ENCODE peak calls at places on chromosomes 12 and 14, in ten cellular contexts. F is sigmoid colon, Y is GM23338, R is choroid plexus epithelial cell, V is kidney, P is astrocyte of the cerebellum, C is brain microvascular endothelial cell, Q is fibroblast of pulmonary artery, Z is colonic mucosa, X is A549. A is an unnamed sample.

GRCh38 chr12:131331148-131331750 is 377.5 kb downstream of the ADGRD1 start:
- DNase-seq in Y (no peak), Q (no peak), R (no peak), X (no peak), P (no peak), Z (no peak), C (no peak), V (no peak), F (no peak), A (no peak)

GRCh38 chr12:124466200-124467128 is 100.9 kb downstream of the NCOR2 start:
- DNase-seq in Q (peak; percentile 93), F (no peak), R (peak; percentile 90), X (no peak), P (no peak), Z (peak; percentile 57), V (peak; percentile 91), Y (no peak), C (peak; percentile 81), A (no peak)

GRCh38 chr12:12586879-12587675 is 24.4 kb upstream of the DUSP16 start:
- DNase-seq in P (no peak), Y (no peak), Z (peak; percentile 57), V (no peak), X (no peak), R (no peak), F (no peak), C (no peak), Q (no peak), A (no peak)

GRCh38 chr12:99453831-99454538 is 193.6 kb upstream of the GARIN6 start:
- DNase-seq in C (peak; percentile 0), V (no peak), F (no peak), X (no peak), Q (no peak), Y (no peak), Z (no peak), R (no peak), P (no peak), A (no peak)

GRCh38 chr14:85731198-85731597 is 201.3 kb downstream of the FLRT2 start:
- DNase-seq in P (peak; percentile 87), F (no peak), X (no peak), Y (no peak), V (no peak), Q (peak; percentile 62), R (peak; percentile 65), Z (no peak), C (peak; percentile 45), A (peak; percentile 16)

GRCh38 chr12:131850856-131851559 is 22.8 kb downstream of the MMP17 start:
- DNase-seq in V (no peak), F (no peak), C (no peak), P (no peak), X (peak; percentile 81), Q (no peak), Z (no peak), Y (no peak), R (peak; percentile 46), A (peak; percentile 64)

GRCh38 chr12:84604541-84604940 is 308.1 kb downstream of the SLC6A15 start:
- DNase-seq in V (no peak), X (no peak), F (no peak), R (no peak), Q (no peak), P (no peak), C (no peak), Y (no peak), Z (no peak), A (no peak)

GRCh38 chr12:10153271-10154144 is 18.4 kb downstream of the OLR1 start:
- DNase-seq in C (peak; percentile 73), Y (peak; percentile 86), V (peak; percentile 86), X (peak; percentile 55), R (peak; percentile 81), Z (peak; percentile 66), F (peak; percentile 88), P (peak; percentile 42), Q (peak; percentile 73), A (peak; percentile 40)

GRCh38 chr12:53695148-53696138 is 19.6 kb upstream of the ATP5MC2 start:
- DNase-seq in Y (peak; percentile 70), R (peak; percentile 73), V (peak; percentile 77), X (peak; percentile 55), C (peak; percentile 39), Q (peak; percentile 69), Z (peak; percentile 25), P (no peak), F (no peak), A (peak; percentile 86)

GRCh38 chr12:45232771-45233372 is 17.0 kb downstream of the ANO6 start:
- DNase-seq in Q (peak; percentile 95), R (peak; percentile 94), P (peak; percentile 90), X (peak; percentile 92), F (peak; percentile 73), V (no peak), Y (peak; percentile 83), C (peak; percentile 98), Z (no peak), A (peak; percentile 95)

GRCh38 chr12:42810006-42810405 is 220.5 kb upstream of the PRICKLE1 start:
- DNase-seq in R (peak; percentile 28), X (no peak), Q (no peak), P (peak; percentile 45), Z (no peak), V (no peak), F (no peak), C (no peak), Y (no peak), A (no peak)

GRCh38 chr12:131687346-131688125 is 23.4 kb upstream of the SFSWAP start:
- DNase-seq in C (no peak), Z (no peak), Q (no peak), Y (no peak), R (no peak), V (peak; percentile 55), P (no peak), X (no peak), F (no peak), A (no peak)

GRCh38 chr12:1350055-1350933 is 244.1 kb downstream of the FBXL14 start:
- DNase-seq in C (peak; percentile 74), V (no peak), Z (peak; percentile 40), F (no peak), Q (peak; percentile 62), Y (no peak), X (no peak), R (peak; percentile 95), P (peak; percentile 79), A (peak; percentile 80)

GRCh38 chr14:23430733-23431105 is 4.7 kb downstream of the MYH7 start:
- DNase-seq in Y (no peak), Q (peak; percentile 8), Z (no peak), C (peak; percentile 27), V (no peak), R (peak; percentile 14), X (no peak), P (no peak), F (peak; percentile 48), A (peak; percentile 14)

DNA sequence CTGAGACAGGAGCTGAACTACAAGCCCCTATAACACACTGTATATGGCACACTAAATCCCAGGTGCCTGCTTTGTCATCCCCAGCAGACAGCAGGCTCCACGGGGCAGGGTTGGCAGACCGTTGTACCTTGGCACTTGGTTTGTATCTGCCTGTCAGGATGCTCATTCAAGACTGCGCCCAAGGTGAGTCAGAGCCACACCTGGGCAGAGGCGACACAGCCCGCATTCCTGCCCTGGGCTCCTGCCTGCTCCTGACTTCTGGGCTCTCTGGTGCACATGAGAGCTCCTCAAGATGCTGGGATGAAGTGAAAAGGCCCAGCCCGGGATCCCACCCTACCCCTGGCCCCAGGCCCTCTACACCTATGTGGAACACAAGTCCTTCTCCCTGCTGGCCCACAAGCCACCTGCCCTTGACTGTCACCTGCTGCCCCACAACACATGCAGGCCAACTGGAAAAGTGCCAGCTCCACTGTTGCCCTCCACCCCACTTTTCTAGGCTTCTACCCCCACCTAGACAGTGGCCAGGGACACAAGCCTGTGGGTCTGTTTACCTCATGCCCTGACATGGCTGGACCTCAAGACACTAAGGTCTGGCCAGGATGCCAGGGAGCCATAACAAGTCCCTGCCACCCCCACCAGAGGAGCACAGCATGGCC is 30.8 kb upstream of the PNMA1 start:
- DNase-seq in V (peak; percentile 69), F (peak; percentile 70), Y (no peak), R (no peak), Z (peak; percentile 90), P (no peak), C (no peak), X (no peak), Q (no peak), A (no peak)
- H3K4me3 ChIP-seq in V (no peak overlapping the region), F (no peak overlapping the region), Y (no peak overlapping the region), R (no peak overlapping the region), Z (no peak overlapping the region), P (no peak overlapping the region), C (no peak overlapping the region), X (no peak overlapping the region), Q (no peak overlapping the region), A (no peak overlapping the region)

GRCh38 chr14:31207746-31208545 is at the start of gene HECTD1:
- DNase-seq in Y (peak; percentile 90), Q (peak; percentile 88), R (peak; percentile 93), P (peak; percentile 89), V (peak; percentile 96), X (peak; percentile 85), C (peak; percentile 89), F (peak; percentile 95), Z (peak; percentile 75), A (peak; percentile 95)
- TF ChIP-seq CTCF in Y (peak; percentile 54), Q (peak; percentile 2), R (peak; percentile 35), P (peak; percentile 25), V (peak; percentile 77), X (peak; percentile 90), C (peak; percentile 49), F (peak; percentile 23), Z (peak; percentile 85), A (no peak)

GRCh38 chr14:67232631-67233030 is 8.6 kb upstream of the PALS1 start:
- DNase-seq in X (no peak), R (no peak), Q (no peak), V (no peak), F (no peak), P (no peak), Z (no peak), C (no peak), Y (no peak), A (no peak)

GRCh38 chr14:67232066-67232465 is 9.2 kb upstream of the PALS1 start:
- DNase-seq in P (no peak), R (no peak), X (no peak), C (no peak), Y (no peak), V (no peak), F (no peak), Z (no peak), Q (no peak), A (no peak)

DNA sequence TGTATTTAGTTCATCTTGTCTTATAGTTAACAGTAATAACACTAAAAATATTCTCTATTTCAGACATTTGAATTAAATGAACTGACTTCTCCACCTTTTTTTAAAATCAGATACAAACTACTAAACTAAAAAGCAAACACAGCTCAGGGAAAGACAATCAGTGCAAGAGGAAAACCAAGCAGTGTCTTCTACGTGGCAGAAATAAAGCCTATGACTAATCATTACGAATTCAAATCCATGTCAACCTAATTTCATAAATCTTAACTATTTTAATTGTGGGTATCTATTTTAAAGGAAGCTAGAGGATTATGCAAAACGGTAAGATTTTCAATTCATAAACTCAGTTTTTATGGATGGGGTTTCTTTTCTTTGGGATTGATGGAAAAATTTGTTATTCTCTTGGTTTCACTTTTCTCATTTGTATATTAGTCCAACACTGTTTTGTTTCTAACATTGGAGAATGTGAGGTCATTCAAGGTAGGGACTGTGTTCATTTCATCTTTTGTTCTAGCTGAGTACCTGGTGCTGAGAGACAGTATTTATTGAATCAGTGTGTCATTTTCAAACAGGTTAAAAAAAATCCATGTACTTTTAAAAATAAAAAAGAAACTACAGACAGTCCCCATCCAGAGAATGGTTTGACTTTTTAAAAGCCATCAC is 12.8 kb upstream of the PALS1 start:
- DNase-seq in Y (no peak), Z (no peak), P (no peak), R (no peak), X (no peak), Q (no peak), V (no peak), C (no peak), F (no peak), A (peak; percentile 9)
- H3K4me3 ChIP-seq in Y (no peak overlapping the region), Z (no peak overlapping the region), P (no peak overlapping the region), R (no peak overlapping the region), X (peak overlapping the region; percentile 26), Q (no peak overlapping the region), V (peak overlapping the region; percentile 15), C (no peak overlapping the region), F (no peak overlapping the region), A (peak overlapping the region; percentile 24)

GRCh38 chr12:76055393-76055792 is 23.8 kb upstream of the PHLDA1 start:
- DNase-seq in Y (peak; percentile 75), P (no peak), C (no peak), Z (no peak), V (no peak), Q (no peak), X (no peak), R (no peak), F (no peak), A (no peak)
- TF ChIP-seq CTCF in Y (peak; percentile 30), P (no peak), C (peak; percentile 25), Z (no peak), V (no peak), Q (no peak), X (no peak), R (peak; percentile 15), F (no peak), A (peak; percentile 4)